ENCODE peak calls at places on chromosomes 7 and 10, in eight cellular contexts. One of them, this sample, is unnamed.

GRCh38 chr7:36355490-36355889 is 34.2 kb upstream of the ANLN start:
- DNase-seq in mammary epithelial cell: no peak
- DNase-seq in foreskin keratinocyte: no peak
- DNase-seq in transverse colon: no peak
- DNase-seq in GM12878: no peak
- DNase-seq in Calu3: no peak
- DNase-seq in NB4: no peak
- DNase-seq in neural crest cell: no peak
- DNase-seq in this sample: no peak

GRCh38 chr10:67079126-67079525 is 153.3 kb downstream of the LRRTM3 start:
- DNase-seq in mammary epithelial cell: no peak
- DNase-seq in foreskin keratinocyte: no peak
- DNase-seq in transverse colon: no peak
- DNase-seq in GM12878: no peak
- DNase-seq in Calu3: no peak
- DNase-seq in NB4: no peak
- DNase-seq in neural crest cell: no peak
- DNase-seq in this sample: no peak

GRCh38 chr7:149202831-149203231 is 7.5 kb downstream of the ZNF282 start:
- DNase-seq in mammary epithelial cell: no peak
- DNase-seq in foreskin keratinocyte: no peak
- DNase-seq in transverse colon: no peak
- DNase-seq in GM12878: no peak
- DNase-seq in Calu3: no peak
- DNase-seq in NB4: no peak
- DNase-seq in neural crest cell: no peak
- DNase-seq in this sample: no peak

GRCh38 chr7:150335101-150335773 is 6.2 kb downstream of the RARRES2 start:
- DNase-seq in mammary epithelial cell: no peak
- DNase-seq in foreskin keratinocyte: no peak
- DNase-seq in transverse colon: no peak
- DNase-seq in GM12878: no peak
- DNase-seq in Calu3: no peak
- DNase-seq in NB4: no peak
- DNase-seq in neural crest cell: no peak
- DNase-seq in this sample: no peak

GRCh38 chr7:155835446-155836215 is 23.4 kb upstream of the SHH start:
- DNase-seq in mammary epithelial cell: no peak
- DNase-seq in foreskin keratinocyte: no peak
- DNase-seq in transverse colon: no peak
- DNase-seq in GM12878: no peak
- DNase-seq in Calu3: no peak
- DNase-seq in NB4: no peak
- DNase-seq in neural crest cell: no peak
- DNase-seq in this sample: no peak

GRCh38 chr7:30770936-30771858 is at the start of gene MINDY4:
- DNase-seq in mammary epithelial cell: peak
- DNase-seq in foreskin keratinocyte: peak
- DNase-seq in transverse colon: peak
- DNase-seq in GM12878: no peak
- DNase-seq in Calu3: peak
- DNase-seq in NB4: peak
- DNase-seq in neural crest cell: peak
- DNase-seq in this sample: peak

GRCh38 chr7:28961972-28962371 is 3.8 kb upstream of the TRIL start:
- DNase-seq in mammary epithelial cell: no peak
- DNase-seq in foreskin keratinocyte: no peak
- DNase-seq in transverse colon: no peak
- DNase-seq in GM12878: no peak
- DNase-seq in Calu3: no peak
- DNase-seq in NB4: no peak
- DNase-seq in neural crest cell: no peak
- DNase-seq in this sample: no peak

GRCh38 chr10:86361134-86362128 is 5.2 kb downstream of the GRID1 start:
- DNase-seq in mammary epithelial cell: no peak
- DNase-seq in foreskin keratinocyte: no peak
- DNase-seq in transverse colon: peak
- DNase-seq in GM12878: no peak
- DNase-seq in Calu3: no peak
- DNase-seq in NB4: no peak
- DNase-seq in neural crest cell: no peak
- DNase-seq in this sample: no peak

GRCh38 chr10:73248259-73248724 is 1.2 kb upstream of the DNAJC9 start:
- DNase-seq in mammary epithelial cell: no peak
- DNase-seq in foreskin keratinocyte: no peak
- DNase-seq in transverse colon: no peak
- DNase-seq in GM12878: no peak
- DNase-seq in Calu3: no peak
- DNase-seq in NB4: peak
- DNase-seq in neural crest cell: no peak
- DNase-seq in this sample: no peak

GRCh38 chr10:75117996-75118395 is 6.5 kb downstream of the SAMD8 start:
- DNase-seq in mammary epithelial cell: no peak
- DNase-seq in foreskin keratinocyte: no peak
- DNase-seq in transverse colon: no peak
- DNase-seq in GM12878: no peak
- DNase-seq in Calu3: no peak
- DNase-seq in NB4: no peak
- DNase-seq in neural crest cell: no peak
- DNase-seq in this sample: no peak

GRCh38 chr10:103416436-103417147 is 20.2 kb downstream of the PDCD11 start:
- DNase-seq in mammary epithelial cell: peak
- DNase-seq in foreskin keratinocyte: peak
- DNase-seq in transverse colon: peak
- DNase-seq in GM12878: peak
- DNase-seq in Calu3: peak
- DNase-seq in NB4: peak
- DNase-seq in neural crest cell: peak
- DNase-seq in this sample: peak

GRCh38 chr10:124032982-124033886 is 60.2 kb downstream of the CHST15 start:
- DNase-seq in mammary epithelial cell: peak
- DNase-seq in foreskin keratinocyte: no peak
- DNase-seq in transverse colon: no peak
- DNase-seq in GM12878: no peak
- DNase-seq in Calu3: no peak
- DNase-seq in NB4: peak
- DNase-seq in neural crest cell: no peak
- DNase-seq in this sample: no peak

GRCh38 chr10:47046321-47047126 is 135.3 kb downstream of the PTPN20 start:
- DNase-seq in mammary epithelial cell: no peak
- DNase-seq in foreskin keratinocyte: no peak
- DNase-seq in transverse colon: no peak
- DNase-seq in GM12878: no peak
- DNase-seq in Calu3: no peak
- DNase-seq in NB4: no peak
- DNase-seq in neural crest cell: no peak
- DNase-seq in this sample: no peak

GRCh38 chr7:16347461-16348192 is 73.7 kb downstream of the CRPPA start:
- DNase-seq in mammary epithelial cell: peak
- DNase-seq in foreskin keratinocyte: peak
- DNase-seq in transverse colon: no peak
- DNase-seq in GM12878: no peak
- DNase-seq in Calu3: no peak
- DNase-seq in NB4: no peak
- DNase-seq in neural crest cell: no peak
- DNase-seq in this sample: no peak

GRCh38 chr10:103451871-103452713 is at the start of gene CALHM2:
- DNase-seq in mammary epithelial cell: peak
- DNase-seq in foreskin keratinocyte: no peak
- DNase-seq in transverse colon: peak
- DNase-seq in GM12878: no peak
- DNase-seq in Calu3: peak
- DNase-seq in NB4: no peak
- DNase-seq in neural crest cell: no peak
- DNase-seq in this sample: no peak

GRCh38 chr7:45220846-45221245 is 63.3 kb downstream of the RAMP3 start:
- DNase-seq in mammary epithelial cell: no peak
- DNase-seq in foreskin keratinocyte: no peak
- DNase-seq in transverse colon: no peak
- DNase-seq in GM12878: no peak
- DNase-seq in Calu3: no peak
- DNase-seq in NB4: no peak
- DNase-seq in neural crest cell: no peak
- DNase-seq in this sample: no peak

GRCh38 chr7:54831046-54831643 is 72.1 kb upstream of the SEC61G start:
- DNase-seq in mammary epithelial cell: peak
- DNase-seq in foreskin keratinocyte: peak
- DNase-seq in transverse colon: no peak
- DNase-seq in GM12878: no peak
- DNase-seq in Calu3: peak
- DNase-seq in NB4: no peak
- DNase-seq in neural crest cell: no peak
- DNase-seq in this sample: peak

GRCh38 chr7:55467047-55467593 is 102.0 kb downstream of the LANCL2 start:
- DNase-seq in mammary epithelial cell: no peak
- DNase-seq in foreskin keratinocyte: no peak
- DNase-seq in transverse colon: no peak
- DNase-seq in GM12878: no peak
- DNase-seq in Calu3: no peak
- DNase-seq in NB4: no peak
- DNase-seq in neural crest cell: no peak
- DNase-seq in this sample: no peak

GRCh38 chr10:21989453-21990154 is 13.9 kb downstream of the DNAJC1 start:
- DNase-seq in mammary epithelial cell: peak
- DNase-seq in foreskin keratinocyte: peak
- DNase-seq in transverse colon: peak
- DNase-seq in GM12878: no peak
- DNase-seq in Calu3: peak
- DNase-seq in NB4: peak
- DNase-seq in neural crest cell: peak
- DNase-seq in this sample: peak
- TF ChIP-seq CTCF in mammary epithelial cell: peak
- TF ChIP-seq CTCF in foreskin keratinocyte: peak
- TF ChIP-seq CTCF in transverse colon: peak
- TF ChIP-seq CTCF in GM12878: peak
- TF ChIP-seq CTCF in Calu3: peak
- TF ChIP-seq CTCF in NB4: peak
- TF ChIP-seq CTCF in neural crest cell: peak
- TF ChIP-seq CTCF in this sample: peak

DNA sequence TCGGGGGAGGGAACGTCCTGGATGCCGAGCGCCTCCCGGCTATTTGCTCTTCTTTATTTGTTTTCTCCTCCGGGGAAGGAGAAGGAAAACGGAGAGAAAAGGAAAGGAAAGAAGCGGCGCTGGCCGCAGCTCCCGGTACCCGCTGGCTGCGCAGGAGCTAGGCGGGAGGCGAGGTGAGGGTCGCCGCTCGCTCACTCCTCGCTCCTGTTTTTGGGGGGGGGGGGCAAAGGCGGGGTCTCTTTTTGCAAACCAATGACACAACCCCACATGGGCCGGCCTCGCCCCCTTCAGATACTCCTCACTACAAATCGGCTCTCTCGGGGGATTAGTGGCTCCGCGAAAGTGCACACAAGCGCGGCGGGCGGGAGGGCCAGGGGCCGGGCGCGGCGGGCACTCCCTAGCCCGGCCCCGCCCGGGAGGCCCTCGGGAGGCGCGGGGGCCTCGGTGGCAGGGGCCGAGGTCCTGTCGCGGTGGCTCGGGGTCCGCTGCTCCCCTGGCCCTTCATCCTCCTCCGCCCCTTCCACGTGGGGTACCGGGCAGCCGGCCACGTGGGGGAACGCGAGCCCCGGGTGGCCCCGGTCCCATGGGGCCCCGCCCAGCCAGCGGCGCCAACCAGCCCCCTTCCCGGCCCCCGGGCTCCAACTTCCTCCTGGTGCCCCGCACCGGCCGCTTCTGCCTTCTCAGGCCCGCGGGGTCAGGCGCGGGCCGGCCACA is 650 bp upstream of the CTBP2 start:
- DNase-seq in mammary epithelial cell: peak
- DNase-seq in foreskin keratinocyte: peak
- DNase-seq in transverse colon: peak
- DNase-seq in GM12878: no peak
- DNase-seq in Calu3: peak
- DNase-seq in NB4: peak
- DNase-seq in neural crest cell: peak
- DNase-seq in this sample: peak
- TF ChIP-seq CTCF in mammary epithelial cell: peak
- TF ChIP-seq CTCF in foreskin keratinocyte: peak
- TF ChIP-seq CTCF in transverse colon: peak
- TF ChIP-seq CTCF in GM12878: no peak
- TF ChIP-seq CTCF in Calu3: no peak
- TF ChIP-seq CTCF in NB4: no peak
- TF ChIP-seq CTCF in neural crest cell: no peak
- TF ChIP-seq CTCF in this sample: peak

DNA sequence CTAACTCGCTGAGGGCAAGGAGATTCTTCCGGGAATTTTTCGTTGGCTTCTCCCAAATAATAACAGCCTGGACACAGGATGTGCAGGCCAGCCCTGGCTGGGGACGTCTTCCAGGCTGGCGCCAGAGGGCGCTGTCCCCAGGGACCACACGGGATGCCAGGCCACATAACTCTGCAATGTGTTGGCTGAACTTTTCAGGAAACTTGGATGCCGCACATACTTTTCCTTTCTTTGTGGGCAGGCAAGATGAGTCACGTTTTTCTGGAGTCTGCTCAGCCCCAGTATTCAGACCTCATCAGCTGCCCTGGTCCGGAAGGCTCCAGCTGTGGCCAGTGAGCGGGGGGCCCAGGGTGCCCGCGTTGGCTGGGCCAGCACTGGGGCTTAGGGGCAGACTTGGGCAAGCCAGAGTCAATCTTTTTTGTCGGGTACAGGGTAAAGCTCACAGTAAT is 122.7 kb downstream of the PRKAG2 start:
- DNase-seq in mammary epithelial cell: peak
- DNase-seq in foreskin keratinocyte: peak
- DNase-seq in transverse colon: peak
- DNase-seq in GM12878: no peak
- DNase-seq in Calu3: peak
- DNase-seq in NB4: peak
- DNase-seq in neural crest cell: peak
- DNase-seq in this sample: peak
- TF ChIP-seq CTCF in mammary epithelial cell: peak
- TF ChIP-seq CTCF in foreskin keratinocyte: peak
- TF ChIP-seq CTCF in transverse colon: peak
- TF ChIP-seq CTCF in GM12878: peak
- TF ChIP-seq CTCF in Calu3: peak
- TF ChIP-seq CTCF in NB4: peak
- TF ChIP-seq CTCF in neural crest cell: peak
- TF ChIP-seq CTCF in this sample: peak

DNA sequence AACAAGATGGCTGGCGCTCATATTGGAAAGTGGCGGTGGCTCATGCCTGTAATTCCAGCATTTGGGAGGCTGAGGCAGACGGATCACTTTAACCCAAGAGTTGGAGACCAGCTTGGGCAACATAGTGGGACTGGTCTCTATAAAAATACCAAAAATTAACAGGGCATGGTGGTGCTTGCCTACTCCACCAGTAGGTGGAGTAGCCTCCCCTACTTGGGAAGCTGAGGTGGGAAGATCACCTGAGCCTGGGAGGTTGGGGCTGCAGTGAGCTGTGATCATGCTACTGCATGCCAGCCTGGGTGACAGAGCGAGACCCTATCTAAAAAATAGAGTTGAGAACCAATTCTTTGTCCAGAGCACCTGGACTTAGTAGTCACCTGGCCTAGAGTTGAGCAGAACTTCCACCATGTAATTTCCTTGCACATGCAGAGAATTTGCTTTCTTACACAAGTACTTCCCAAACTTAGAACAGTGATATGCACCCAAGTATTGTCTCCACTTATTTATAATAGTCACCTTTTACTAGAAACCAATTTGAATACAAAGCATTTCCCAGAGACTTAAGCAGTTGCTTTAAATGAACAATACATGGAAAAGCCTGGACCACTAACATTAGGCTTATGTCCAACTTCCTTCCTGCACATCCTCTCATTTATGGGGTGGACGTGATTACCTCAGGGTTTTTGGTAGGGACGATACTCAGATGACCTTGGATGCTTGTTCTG is 15.9 kb downstream of the LAMB4 start:
- DNase-seq in mammary epithelial cell: peak
- DNase-seq in foreskin keratinocyte: no peak
- DNase-seq in transverse colon: no peak
- DNase-seq in GM12878: no peak
- DNase-seq in Calu3: peak
- DNase-seq in NB4: peak
- DNase-seq in neural crest cell: no peak
- DNase-seq in this sample: no peak
- TF ChIP-seq CTCF in mammary epithelial cell: peak
- TF ChIP-seq CTCF in foreskin keratinocyte: peak
- TF ChIP-seq CTCF in transverse colon: no peak
- TF ChIP-seq CTCF in GM12878: peak
- TF ChIP-seq CTCF in Calu3: peak
- TF ChIP-seq CTCF in NB4: peak
- TF ChIP-seq CTCF in neural crest cell: peak
- TF ChIP-seq CTCF in this sample: peak

This sample was measured in RWPE1.